ENCODE peak calls at places on chromosomes 11 and 22, in four cellular contexts. W, B, T and K are unnamed samples.

GRCh38 chr11:12088531-12088930 is 21.9 kb upstream of the MICAL2 start:
- DNase-seq in B (no peak), T (peak; percentile 53), W (no peak), K (peak; percentile 67)

GRCh38 chr11:69396051-69396947 is 85.2 kb upstream of the LINC01488 start:
- DNase-seq in T (no peak), B (no peak), W (no peak), K (no peak)

GRCh38 chr22:23796461-23796860 is 9.7 kb downstream of the SMARCB1 start:
- DNase-seq in W (no peak), B (no peak), T (no peak), K (no peak)

GRCh38 chr11:119482561-119483001 is 59.6 kb upstream of the THY1 start:
- DNase-seq in T (no peak), B (no peak), W (no peak), K (peak; percentile 56)

GRCh38 chr11:118938491-118939411 is 13.0 kb upstream of the BCL9L start:
- DNase-seq in B (no peak), W (no peak), T (no peak), K (no peak)

GRCh38 chr22:17199131-17199731 is 20.0 kb downstream of the ADA2 start:
- DNase-seq in W (no peak), T (no peak), B (peak; percentile 34), K (no peak)

GRCh38 chr11:82315093-82315492 is 418.6 kb downstream of the FAM181B start:
- DNase-seq in T (no peak), W (peak; percentile 70), B (peak; percentile 41), K (no peak)

GRCh38 chr11:45890886-45891550 is 5.6 kb downstream of the MAPK8IP1 start:
- DNase-seq in T (no peak), W (no peak), B (no peak), K (no peak)

GRCh38 chr22:49779853-49780271 is 47.8 kb downstream of the BRD1 start:
- DNase-seq in T (peak; percentile 47), W (no peak), B (no peak), K (no peak)

GRCh38 chr11:134532176-134532920 is 120.3 kb upstream of the B3GAT1 start:
- DNase-seq in B (no peak), W (no peak), T (no peak), K (no peak)

GRCh38 chr11:34499719-34500505 is 13.7 kb downstream of the ELF5 start:
- DNase-seq in B (no peak), W (no peak), T (no peak), K (no peak)

GRCh38 chr11:123061403-123062157 is at the start of gene HSPA8:
- DNase-seq in T (peak; percentile 89), B (peak; percentile 75), W (peak; percentile 50), K (peak; percentile 85)
- H3K36me3 ChIP-seq in T (peaks cover 7% of the 10 kb centered on the region), B (peaks cover 23% of the 10 kb centered on the region), W (peaks cover 42% of the 10 kb centered on the region), K (peaks cover 42% of the 10 kb centered on the region)

GRCh38 chr11:85685131-85685819 is 720 bp downstream of the CCDC89 start:
- DNase-seq in B (no peak), W (peak; percentile 26), T (peak; percentile 54), K (no peak)
- H3K4me3 ChIP-seq in B (no peak overlapping the region), W (no peak overlapping the region), T (no peak overlapping the region), K (peak overlapping the region; percentile 61)

GRCh38 chr22:36466258-36466657 is 15.2 kb downstream of the TXN2 start:
- DNase-seq in W (no peak), T (no peak), B (no peak), K (no peak)
- H3K4me1 ChIP-seq in W (peaks cover 32% of the 10 kb centered on the region), T (peaks cover 19% of the 10 kb centered on the region), B (peaks cover 63% of the 10 kb centered on the region), K (peaks cover 44% of the 10 kb centered on the region)

DNA sequence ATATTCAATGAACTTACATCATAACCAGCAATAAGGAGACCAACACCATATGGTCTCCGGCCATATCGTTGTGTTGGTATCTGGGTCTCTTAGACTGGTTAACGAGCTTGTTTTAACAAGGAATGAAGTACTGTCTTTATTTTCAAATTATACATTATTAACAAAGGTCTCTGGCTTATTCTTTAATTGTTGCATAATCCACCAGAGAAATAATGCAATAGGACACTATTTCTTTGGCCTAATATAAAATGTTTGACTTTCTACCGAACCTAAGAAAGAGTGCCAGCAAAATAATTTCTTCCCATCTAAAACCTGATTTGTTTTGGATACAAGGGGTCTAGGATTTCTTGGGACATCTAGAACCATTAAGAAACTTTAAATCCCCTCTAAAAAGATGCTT is 6.4 kb downstream of the PSMA1 start:
- DNase-seq in W (no peak), T (no peak), B (no peak), K (no peak)
- H3K36me3 ChIP-seq in W (peaks cover 78% of the 10 kb centered on the region), T (peaks cover 7% of the 10 kb centered on the region), B (peaks cover 32% of the 10 kb centered on the region), K (peaks cover 93% of the 10 kb centered on the region)

GRCh38 chr11:6655020-6655789 is 404 bp downstream of the DCHS1 start:
- DNase-seq in T (peak; percentile 54), W (peak; percentile 51), B (peak; percentile 20), K (no peak)
- H3K4me3 ChIP-seq in T (no peak overlapping the region), W (peak overlapping the region; percentile 79), B (no peak overlapping the region), K (peak overlapping the region; percentile 75)

GRCh38 chr11:17852246-17852645 is 117.7 kb downstream of the KCNC1 start:
- DNase-seq in B (no peak), W (no peak), T (no peak), K (no peak)
- H3K4me1 ChIP-seq in B (peaks cover 6% of the 10 kb centered on the region), W (no peaks in the 10 kb centered on the region), T (no peaks in the 10 kb centered on the region), K (no peaks in the 10 kb centered on the region)